ENCODE peak calls at places on chromosomes 7 and 10, in five cellular contexts. T is NCI-H345; Z is stimulated activated effector memory CD8-positive, alpha-beta T cell treated with anti-CD3 and anti-CD28 coated beads, Interleukin-12 subunit alpha, Interleukin-12 subunit beta, amount 100 ng/mL, for 72 hours; J is heart right ventricle; S is activated CD4-positive, alpha-beta T cell treated with anti-CD3 and anti-CD28 coated beads, Interleukin-2, amount 50 U/mL, for 48 hours. E is an unnamed sample.

GRCh38 chr7:129089521-129090212 is 34.8 kb upstream of the TNPO3 start:
- DNase-seq in J (no peak), Z (peak; percentile 62), S (no peak), T (no peak), E (no peak)

GRCh38 chr10:102399217-102400021 is 3.9 kb downstream of the NFKB2 start:
- DNase-seq in J (peak; percentile 86), S (peak; percentile 88), Z (peak; percentile 94), T (peak; percentile 81), E (peak; percentile 90)

GRCh38 chr7:143480501-143480900 is 2.8 kb downstream of the TAS2R41 start:
- DNase-seq in J (no peak), Z (no peak), S (no peak), T (no peak), E (no peak)

GRCh38 chr7:18499407-18500197 is 4.1 kb downstream of the HDAC9 start:
- DNase-seq in Z (no peak), S (no peak), J (peak; percentile 9), T (no peak), E (no peak)

GRCh38 chr7:70693300-70693689 is 438.6 kb upstream of the GALNT17 start:
- DNase-seq in S (no peak), J (peak; percentile 7), T (no peak), Z (no peak), E (no peak)

GRCh38 chr7:26143298-26144044 is 8.5 kb upstream of the NFE2L3 start:
- DNase-seq in S (no peak), T (no peak), Z (no peak), J (no peak), E (no peak)

GRCh38 chr7:136128050-136128449 is 150.9 kb upstream of the MTPN start:
- DNase-seq in S (no peak), T (no peak), Z (no peak), J (no peak), E (no peak)

GRCh38 chr7:36607206-36607515 is 117.1 kb downstream of the AOAH start:
- DNase-seq in Z (no peak), T (peak; percentile 40), S (no peak), J (no peak), E (no peak)

GRCh38 chr7:142440219-142441073 is 182.6 kb upstream of the PRSS58 start:
- DNase-seq in S (no peak), T (no peak), Z (no peak), J (no peak), E (no peak)

GRCh38 chr7:27560706-27561235 is 101.9 kb downstream of the HIBADH start:
- DNase-seq in S (no peak), Z (no peak), J (no peak), T (no peak), E (no peak)

GRCh38 chr7:7449055-7449454 is 86.6 kb downstream of the COL28A1 start:
- DNase-seq in S (no peak), Z (no peak), J (no peak), T (no peak), E (no peak)

GRCh38 chr7:48643420-48644013 is 280.8 kb upstream of the CDC14C start:
- DNase-seq in T (no peak), S (no peak), J (no peak), Z (no peak), E (no peak)

GRCh38 chr10:1049425-1049958 is 573 bp upstream of the IDI1 start:
- DNase-seq in J (no peak), Z (no peak), T (no peak), S (no peak), E (no peak)

GRCh38 chr7:6453737-6454136 is 6.0 kb upstream of the DAGLB start:
- DNase-seq in J (no peak), T (no peak), Z (no peak), S (no peak), E (no peak)

GRCh38 chr10:21372651-21373410 is 152.7 kb downstream of the SKIDA1 start:
- DNase-seq in Z (no peak), S (peak; percentile 33), J (peak; percentile 57), T (no peak), E (peak; percentile 64)

GRCh38 chr7:22576941-22577927 is 77.2 kb upstream of the STEAP1B start:
- DNase-seq in S (no peak), T (no peak), Z (no peak), J (peak; percentile 56), E (peak; percentile 48)

GRCh38 chr7:145774777-145775176 is 341.8 kb upstream of the CNTNAP2 start:
- DNase-seq in T (no peak), J (no peak), S (no peak), Z (no peak), E (no peak)

GRCh38 chr7:1290262-1291039 is 57.8 kb downstream of the UNCX start:
- DNase-seq in Z (no peak), T (peak; percentile 46), J (no peak), S (peak; percentile 15), E (peak; percentile 58)

GRCh38 chr10:20871970-20872369 is 25.1 kb downstream of the NEBL start:
- DNase-seq in S (no peak), T (peak; percentile 66), Z (no peak), J (no peak), E (no peak)

GRCh38 chr7:99139031-99139430 is 4.9 kb downstream of the SMURF1 start:
- DNase-seq in S (no peak), T (no peak), J (no peak), Z (no peak), E (no peak)

GRCh38 chr7:36863901-36864701 is 139.8 kb upstream of the AOAH start:
- DNase-seq in T (no peak), S (no peak), Z (no peak), J (no peak), E (no peak)

GRCh38 chr7:11548532-11548931 is 283.5 kb downstream of the THSD7A start:
- DNase-seq in T (no peak), S (no peak), J (no peak), Z (no peak), E (no peak)

GRCh38 chr7:120079704-120080103 is 193.3 kb upstream of the KCND2 start:
- DNase-seq in S (no peak), J (no peak), T (no peak), Z (no peak), E (no peak)

GRCh38 chr10:112716924-112717348 is 233.1 kb upstream of the TCF7L2 start:
- DNase-seq in S (no peak), Z (no peak), J (no peak), T (no peak), E (no peak)

E was measured in ureter.